ENCODE peak calls at places on chromosomes 13 and 19, in six cellular contexts. J, I, G, R, K and U are unnamed samples.

GRCh38 chr13:38849316-38849715 is 141.3 kb downstream of the STOML3 start:
- DNase-seq in J (no peak), I (no peak), G (no peak), R (no peak), K (no peak), U (no peak)

GRCh38 chr19:42553292-42554045 is 25.2 kb upstream of the CEACAM1 start:
- DNase-seq in J (no peak), I (peak), G (no peak), R (no peak), K (no peak), U (no peak)

GRCh38 chr19:21947775-21948174 is 63.0 kb downstream of the ZNF208 start:
- DNase-seq in J (no peak), I (no peak), G (no peak), R (no peak), K (no peak), U (no peak)

GRCh38 chr13:94335786-94336357 is 143.6 kb downstream of the DCT start:
- DNase-seq in J (no peak), I (no peak), G (no peak), R (no peak), K (no peak), U (no peak)

GRCh38 chr19:38063921-38064320 is 156.9 kb downstream of the SIPA1L3 start:
- DNase-seq in J (no peak), I (no peak), G (no peak), R (no peak), K (no peak), U (no peak)

GRCh38 chr19:29623726-29624488 is 17.8 kb downstream of the POP4 start:
- DNase-seq in J (no peak), I (no peak), G (no peak), R (no peak), K (no peak), U (no peak)

GRCh38 chr13:30572859-30573275 is 44.9 kb upstream of the USPL1 start:
- DNase-seq in J (peak), I (no peak), G (no peak), R (no peak), K (no peak), U (peak)

GRCh38 chr13:75867718-75868117 is 231.6 kb downstream of the LMO7 start:
- DNase-seq in J (no peak), I (no peak), G (no peak), R (no peak), K (no peak), U (no peak)

GRCh38 chr13:97261254-97262015 is 39.3 kb downstream of the MBNL2 start:
- DNase-seq in J (peak), I (no peak), G (no peak), R (no peak), K (no peak), U (peak)

GRCh38 chr19:39195755-39196154 is 1.0 kb upstream of the NCCRP1 start:
- DNase-seq in J (no peak), I (peak), G (no peak), R (no peak), K (no peak), U (no peak)

GRCh38 chr19:17579523-17580244 is 24.2 kb downstream of the COLGALT1 start:
- DNase-seq in J (peak), I (no peak), G (peak), R (peak), K (no peak), U (peak)

GRCh38 chr19:35905178-35905727 is 2.8 kb downstream of the TYROBP start:
- DNase-seq in J (no peak), I (no peak), G (no peak), R (no peak), K (no peak), U (no peak)

GRCh38 chr13:97853550-97853949 is 99.9 kb upstream of the IPO5 start:
- DNase-seq in J (no peak), I (no peak), G (no peak), R (no peak), K (no peak), U (no peak)

GRCh38 chr13:72643339-72643989 is 84.0 kb downstream of the MZT1 start:
- DNase-seq in J (peak), I (peak), G (no peak), R (no peak), K (no peak), U (peak)

GRCh38 chr13:99501952-99502310 is 659 bp downstream of the TM9SF2 start:
- DNase-seq in J (no peak), I (peak), G (no peak), R (no peak), K (no peak), U (no peak)

DNA sequence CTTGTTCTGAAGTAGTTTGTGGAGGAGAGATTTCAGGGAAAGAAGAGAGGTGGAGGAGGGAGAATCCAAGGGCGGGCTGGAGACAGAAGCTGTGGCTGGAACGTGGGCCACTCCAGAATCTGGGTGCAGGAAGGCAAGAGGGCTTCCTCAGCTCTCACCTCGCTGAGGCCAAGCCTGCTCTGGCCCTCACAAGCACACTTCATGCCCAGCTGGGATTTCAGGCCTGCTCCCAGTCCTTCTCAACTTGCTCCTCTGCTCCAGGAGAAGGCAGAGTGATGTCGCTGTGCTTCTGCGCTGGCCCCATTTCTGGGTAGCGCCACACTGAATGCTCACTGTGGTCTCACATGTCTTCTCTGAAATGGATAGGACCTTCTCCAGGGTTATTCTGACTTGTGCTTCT is 328.8 kb downstream of the FGF9 start:
- DNase-seq in J (no peak), I (no peak), G (no peak), R (no peak), K (no peak), U (no peak)
- TF ChIP-seq CTCF in J (no peak), I (no peak), G (no peak), R (no peak), K (no peak), U (no peak)

GRCh38 chr19:41288898-41289505 is 21.0 kb upstream of the CCDC97 start:
- DNase-seq in J (no peak), I (no peak), G (no peak), R (no peak), K (no peak), U (no peak)
- TF ChIP-seq CTCF in J (no peak), I (no peak), G (no peak), R (no peak), K (no peak), U (no peak)

GRCh38 chr19:48975947-48976847 is 11.1 kb downstream of the FTL start:
- DNase-seq in J (no peak), I (no peak), G (no peak), R (no peak), K (no peak), U (no peak)
- TF ChIP-seq CTCF in J (no peak), I (no peak), G (no peak), R (no peak), K (no peak), U (no peak)

GRCh38 chr13:53783466-53783865 is 754.9 kb downstream of the OLFM4 start:
- DNase-seq in J (no peak), I (peak), G (no peak), R (no peak), K (peak), U (no peak)

GRCh38 chr13:53782400-53783030 is 753.9 kb downstream of the OLFM4 start:
- DNase-seq in J (peak), I (peak), G (no peak), R (no peak), K (no peak), U (peak)

GRCh38 chr13:53775807-53776206 is 747.2 kb downstream of the OLFM4 start:
- DNase-seq in J (no peak), I (no peak), G (no peak), R (no peak), K (no peak), U (no peak)

GRCh38 chr13:53781941-53782340 is 753.3 kb downstream of the OLFM4 start:
- DNase-seq in J (no peak), I (no peak), G (no peak), R (no peak), K (no peak), U (no peak)

GRCh38 chr13:53778937-53779336 is 750.3 kb downstream of the OLFM4 start:
- DNase-seq in J (no peak), I (no peak), G (no peak), R (no peak), K (no peak), U (no peak)
- TF ChIP-seq CTCF in J (no peak), I (no peak), G (no peak), R (no peak), K (no peak), U (no peak)

DNA sequence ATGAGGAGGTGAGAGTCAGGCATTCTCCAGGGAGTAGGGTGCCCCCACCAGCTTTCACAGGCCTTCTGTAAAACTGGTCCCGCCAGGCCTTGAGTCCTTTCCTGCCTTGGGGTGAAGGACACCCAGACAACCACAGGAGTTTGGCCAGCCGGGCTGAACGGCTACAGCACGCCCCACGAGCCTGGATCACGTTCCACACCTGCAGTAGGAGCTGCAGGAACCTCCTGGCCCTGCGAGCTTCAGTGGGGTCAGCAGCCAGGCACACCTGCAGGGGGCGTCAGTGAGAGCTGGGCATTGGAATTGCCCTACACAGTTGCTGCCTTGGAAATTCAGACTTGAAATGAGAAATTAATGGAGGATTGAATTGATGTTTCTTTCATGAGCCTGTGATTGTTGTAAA is 45.7 kb downstream of the COL4A2 start:
- DNase-seq in J (no peak), I (no peak), G (no peak), R (no peak), K (no peak), U (no peak)
- TF ChIP-seq CTCF in J (peak), I (no peak), G (peak), R (no peak), K (no peak), U (peak)

GRCh38 chr19:2424686-2425621 is 2.4 kb downstream of the TIMM13 start:
- DNase-seq in J (no peak), I (peak), G (no peak), R (peak), K (peak), U (no peak)
- TF ChIP-seq CTCF in J (no peak), I (no peak), G (no peak), R (peak), K (no peak), U (no peak)

DNA sequence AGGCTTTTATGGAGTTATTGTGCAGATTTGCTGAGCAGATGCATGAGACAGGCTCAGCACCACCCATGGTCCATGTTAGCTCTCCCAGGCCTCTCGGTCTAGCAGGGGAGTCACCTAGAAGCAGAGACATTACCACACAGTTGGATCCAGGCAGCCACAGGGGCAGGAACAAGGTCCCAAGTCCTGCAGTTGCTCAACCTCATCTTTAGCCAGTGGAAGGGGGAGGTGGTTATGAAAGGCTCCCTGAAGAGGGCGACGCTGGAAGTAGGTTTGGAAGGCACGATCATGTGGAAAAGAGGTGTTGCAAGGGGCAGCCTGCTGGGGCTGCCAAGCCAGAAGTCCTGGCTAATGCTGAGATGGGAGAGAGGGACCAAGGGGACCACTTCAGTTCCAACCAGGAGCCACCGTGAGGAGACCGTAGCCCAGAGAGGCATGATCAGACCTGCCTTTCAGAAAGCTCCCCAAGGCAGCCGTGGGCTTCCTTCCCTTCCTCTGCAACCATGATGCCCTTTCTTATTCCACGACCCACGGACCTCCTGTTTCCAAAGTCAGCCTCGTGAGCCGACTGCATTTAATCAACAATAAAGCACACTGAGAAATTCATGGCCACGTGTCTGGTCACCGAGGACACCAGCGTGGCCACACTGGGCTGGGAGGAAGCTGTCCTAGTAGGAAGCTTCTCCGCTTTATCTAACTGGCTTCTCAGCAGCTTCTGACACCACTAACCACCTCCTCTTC is 2.5 kb downstream of the AP1M1 start:
- DNase-seq in J (no peak), I (no peak), G (no peak), R (no peak), K (peak), U (no peak)
- TF ChIP-seq CTCF in J (no peak), I (no peak), G (no peak), R (no peak), K (no peak), U (no peak)

GRCh38 chr13:113842336-113843062 is 21.4 kb downstream of the GAS6 start:
- DNase-seq in J (no peak), I (no peak), G (no peak), R (no peak), K (peak), U (no peak)

GRCh38 chr13:113845055-113845454 is 18.8 kb downstream of the GAS6 start:
- DNase-seq in J (no peak), I (no peak), G (no peak), R (no peak), K (no peak), U (no peak)

GRCh38 chr13:113843063-113843654 is 20.7 kb downstream of the GAS6 start:
- DNase-seq in J (no peak), I (no peak), G (no peak), R (no peak), K (no peak), U (no peak)

GRCh38 chr13:113845723-113846638 is 17.9 kb downstream of the GAS6 start:
- DNase-seq in J (no peak), I (no peak), G (no peak), R (no peak), K (no peak), U (no peak)

GRCh38 chr13:113843864-113844556 is 19.9 kb downstream of the GAS6 start:
- DNase-seq in J (no peak), I (no peak), G (no peak), R (no peak), K (no peak), U (no peak)
- TF ChIP-seq CTCF in J (no peak), I (no peak), G (no peak), R (no peak), K (no peak), U (no peak)